ENCODE peak calls at places on chromosomes 13 and 19, in four cellular contexts. One of them, this sample, is unnamed.

GRCh38 chr19:926595-927043 is 784 bp downstream of the ARID3A start:
- DNase-seq in esophagus squamous epithelium: no peak
- DNase-seq in CD4-positive, alpha-beta T cell: no peak
- DNase-seq in colonic mucosa: peak; percentile 70
- DNase-seq in this sample: peak; percentile 39

GRCh38 chr13:95643814-95644598 is 500 bp downstream of the DZIP1 start:
- DNase-seq in colonic mucosa: no peak
- DNase-seq in esophagus squamous epithelium: no peak
- DNase-seq in CD4-positive, alpha-beta T cell: no peak
- DNase-seq in this sample: peak; percentile 27

GRCh38 chr19:15253076-15253475 is 20.8 kb upstream of the EPHX3 start:
- DNase-seq in CD4-positive, alpha-beta T cell: no peak
- DNase-seq in esophagus squamous epithelium: no peak
- DNase-seq in colonic mucosa: no peak
- DNase-seq in this sample: no peak

GRCh38 chr19:8571006-8571411 is 6.2 kb downstream of the MYO1F start:
- DNase-seq in colonic mucosa: peak; percentile 38
- DNase-seq in esophagus squamous epithelium: no peak
- DNase-seq in CD4-positive, alpha-beta T cell: peak; percentile 62
- DNase-seq in this sample: no peak

GRCh38 chr19:7533281-7533819 is 2.2 kb upstream of the PNPLA6 start:
- DNase-seq in esophagus squamous epithelium: no peak
- DNase-seq in colonic mucosa: peak; percentile 76
- DNase-seq in CD4-positive, alpha-beta T cell: no peak
- DNase-seq in this sample: no peak

GRCh38 chr19:41205995-41206394 is 13.0 kb downstream of the CYP2S1 start:
- DNase-seq in CD4-positive, alpha-beta T cell: no peak
- DNase-seq in colonic mucosa: no peak
- DNase-seq in esophagus squamous epithelium: no peak
- DNase-seq in this sample: no peak

GRCh38 chr13:46160474-46161066 is 21.4 kb downstream of the LCP1 start:
- DNase-seq in esophagus squamous epithelium: no peak
- DNase-seq in CD4-positive, alpha-beta T cell: peak; percentile 23
- DNase-seq in colonic mucosa: no peak
- DNase-seq in this sample: peak; percentile 50

GRCh38 chr19:13211426-13212308 is 61.5 kb downstream of the IER2 start:
- DNase-seq in colonic mucosa: no peak
- DNase-seq in esophagus squamous epithelium: no peak
- DNase-seq in CD4-positive, alpha-beta T cell: no peak
- DNase-seq in this sample: no peak

GRCh38 chr19:518292-519231 is 11.3 kb downstream of the TPGS1 start:
- DNase-seq in colonic mucosa: no peak
- DNase-seq in CD4-positive, alpha-beta T cell: peak; percentile 65
- DNase-seq in esophagus squamous epithelium: no peak
- DNase-seq in this sample: no peak

GRCh38 chr13:76882431-76882830 is 3.8 kb downstream of the KCTD12 start:
- DNase-seq in colonic mucosa: no peak
- DNase-seq in CD4-positive, alpha-beta T cell: no peak
- DNase-seq in esophagus squamous epithelium: no peak
- DNase-seq in this sample: no peak

GRCh38 chr19:10019246-10019645 is 6.0 kb downstream of the RDH8 start:
- DNase-seq in CD4-positive, alpha-beta T cell: no peak
- DNase-seq in esophagus squamous epithelium: no peak
- DNase-seq in colonic mucosa: no peak
- DNase-seq in this sample: no peak

GRCh38 chr13:77033717-77034302 is 6.9 kb upstream of the FBXL3 start:
- DNase-seq in esophagus squamous epithelium: no peak
- DNase-seq in colonic mucosa: no peak
- DNase-seq in CD4-positive, alpha-beta T cell: no peak
- DNase-seq in this sample: peak; percentile 15

GRCh38 chr19:43726736-43727592 is 11.1 kb downstream of the IRGC start:
- DNase-seq in esophagus squamous epithelium: no peak
- DNase-seq in colonic mucosa: no peak
- DNase-seq in CD4-positive, alpha-beta T cell: no peak
- DNase-seq in this sample: no peak

DNA sequence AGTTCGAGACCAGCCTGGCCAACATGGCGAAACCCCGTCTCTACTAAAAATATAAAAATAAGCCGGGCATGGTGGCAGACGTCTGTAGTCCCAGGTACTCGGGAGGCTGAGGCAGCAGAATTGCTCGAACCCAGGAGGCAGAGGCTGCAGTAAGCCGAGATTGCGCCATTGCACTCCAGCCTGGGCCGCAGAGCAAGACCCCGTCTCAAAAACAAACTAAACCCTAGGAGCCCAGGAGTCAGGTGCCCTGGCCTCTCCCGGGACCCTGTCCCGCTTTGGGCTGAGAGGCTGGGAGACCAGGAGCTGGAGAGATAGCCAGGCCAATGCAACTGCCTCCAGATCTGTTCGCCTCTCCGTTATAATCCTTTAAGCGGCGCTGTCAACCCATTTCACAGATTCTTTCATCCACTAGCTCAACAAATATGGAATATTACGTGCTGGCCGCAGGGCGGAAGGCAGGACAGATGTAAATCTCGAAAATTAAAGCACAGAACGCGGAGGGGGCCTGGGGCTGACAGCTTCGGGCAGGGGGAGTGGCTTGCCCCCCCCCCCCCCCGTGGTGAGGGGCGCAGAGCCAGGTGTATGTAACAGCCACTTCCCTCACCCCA is 5.3 kb upstream of the MYBPC2 start:
- DNase-seq in esophagus squamous epithelium: no peak
- DNase-seq in CD4-positive, alpha-beta T cell: no peak
- DNase-seq in colonic mucosa: no peak
- DNase-seq in this sample: no peak
- H3K27ac ChIP-seq in esophagus squamous epithelium: peak overlapping the region; percentile 50
- H3K27ac ChIP-seq in CD4-positive, alpha-beta T cell: no peak overlapping the region
- H3K27ac ChIP-seq in colonic mucosa: no peak overlapping the region
- H3K27ac ChIP-seq in this sample: no peak overlapping the region

DNA sequence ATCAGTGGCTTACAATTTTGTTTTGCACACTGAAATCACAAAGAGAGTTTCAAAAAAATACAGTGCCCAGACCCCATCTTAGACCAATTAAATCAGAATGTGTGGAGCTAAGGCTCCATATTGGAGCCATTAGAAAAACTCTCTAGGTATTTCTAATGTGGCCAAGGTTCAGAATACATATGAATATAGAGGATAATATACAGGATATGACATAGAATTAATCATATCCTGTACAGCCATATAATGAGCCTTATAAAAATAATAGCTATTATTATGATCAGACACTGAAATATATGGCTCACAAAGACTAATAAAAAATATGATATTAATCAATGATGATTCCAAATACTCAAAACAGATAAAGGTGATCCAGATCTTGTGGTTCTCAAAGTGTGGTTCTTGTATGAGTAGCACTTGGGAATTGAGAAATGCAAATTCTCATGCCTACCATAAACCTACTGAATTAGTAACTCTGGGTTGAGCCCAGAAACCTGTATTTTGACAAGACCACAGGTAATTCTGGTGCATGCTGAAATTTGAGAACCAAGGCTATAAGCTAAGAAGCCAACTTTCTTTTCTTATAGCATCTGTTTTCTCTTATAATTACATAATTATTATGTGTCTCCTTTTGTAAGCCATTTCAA is 408.0 kb downstream of the DIAPH3 start:
- DNase-seq in CD4-positive, alpha-beta T cell: no peak
- DNase-seq in esophagus squamous epithelium: no peak
- DNase-seq in colonic mucosa: no peak
- DNase-seq in this sample: peak; percentile 20
- H3K27ac ChIP-seq in CD4-positive, alpha-beta T cell: no peak overlapping the region
- H3K27ac ChIP-seq in esophagus squamous epithelium: no peak overlapping the region
- H3K27ac ChIP-seq in colonic mucosa: no peak overlapping the region
- H3K27ac ChIP-seq in this sample: no peak overlapping the region

DNA sequence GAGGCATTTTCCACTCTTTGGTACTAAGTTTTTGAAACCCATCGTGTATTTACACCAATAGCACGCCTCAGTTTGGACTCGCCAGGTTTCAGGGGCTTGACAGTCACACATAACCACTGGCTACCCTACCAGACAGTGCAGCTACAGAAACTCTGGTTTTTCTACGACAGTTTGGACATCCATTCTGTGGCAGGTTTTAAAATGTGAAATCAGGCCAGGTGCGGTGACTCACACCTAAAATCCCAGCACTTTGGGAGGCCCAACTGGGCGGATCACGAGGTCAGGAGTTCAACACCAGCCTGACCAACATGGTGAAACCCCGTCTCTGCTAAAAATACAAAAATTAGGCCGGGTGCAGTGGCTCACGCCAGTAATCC is 13.2 kb downstream of the KDELR1 start:
- DNase-seq in colonic mucosa: no peak
- DNase-seq in esophagus squamous epithelium: no peak
- DNase-seq in CD4-positive, alpha-beta T cell: no peak
- DNase-seq in this sample: no peak
- H3K27ac ChIP-seq in colonic mucosa: no peak overlapping the region
- H3K27ac ChIP-seq in esophagus squamous epithelium: no peak overlapping the region
- H3K27ac ChIP-seq in CD4-positive, alpha-beta T cell: no peak overlapping the region
- H3K27ac ChIP-seq in this sample: peak overlapping the region; percentile 57

DNA sequence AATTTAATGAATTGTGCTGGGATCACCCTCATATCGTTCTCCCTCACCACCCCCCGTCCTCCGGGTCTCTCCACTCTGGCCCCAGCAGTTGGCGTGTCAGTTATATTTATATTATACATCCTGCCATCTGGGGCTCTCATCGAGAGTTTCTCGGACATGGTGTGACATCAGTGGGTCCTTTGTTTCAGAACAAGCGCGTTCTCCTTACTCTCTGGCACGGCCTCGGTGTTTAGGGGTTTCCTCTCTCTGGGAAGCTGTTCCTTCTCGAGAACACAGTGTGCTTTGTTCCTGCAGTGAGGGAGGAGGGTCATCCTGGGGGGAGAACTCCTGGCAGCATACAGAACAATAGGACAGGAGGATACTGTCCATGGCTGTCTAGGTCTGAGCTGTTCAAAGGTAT is 9.8 kb upstream of the MCF2L start:
- DNase-seq in esophagus squamous epithelium: no peak
- DNase-seq in CD4-positive, alpha-beta T cell: no peak
- DNase-seq in colonic mucosa: no peak
- DNase-seq in this sample: no peak
- H3K27ac ChIP-seq in esophagus squamous epithelium: peak overlapping the region; percentile 75
- H3K27ac ChIP-seq in CD4-positive, alpha-beta T cell: no peak overlapping the region
- H3K27ac ChIP-seq in colonic mucosa: no peak overlapping the region
- H3K27ac ChIP-seq in this sample: no peak overlapping the region

GRCh38 chr13:110314516-110315245 is 7.6 kb downstream of the COL4A2 start:
- DNase-seq in esophagus squamous epithelium: no peak
- DNase-seq in CD4-positive, alpha-beta T cell: no peak
- DNase-seq in colonic mucosa: no peak
- DNase-seq in this sample: no peak
- H3K27ac ChIP-seq in esophagus squamous epithelium: peak overlapping the region; percentile 55
- H3K27ac ChIP-seq in CD4-positive, alpha-beta T cell: no peak overlapping the region
- H3K27ac ChIP-seq in colonic mucosa: no peak overlapping the region
- H3K27ac ChIP-seq in this sample: peak overlapping the region; percentile 62

DNA sequence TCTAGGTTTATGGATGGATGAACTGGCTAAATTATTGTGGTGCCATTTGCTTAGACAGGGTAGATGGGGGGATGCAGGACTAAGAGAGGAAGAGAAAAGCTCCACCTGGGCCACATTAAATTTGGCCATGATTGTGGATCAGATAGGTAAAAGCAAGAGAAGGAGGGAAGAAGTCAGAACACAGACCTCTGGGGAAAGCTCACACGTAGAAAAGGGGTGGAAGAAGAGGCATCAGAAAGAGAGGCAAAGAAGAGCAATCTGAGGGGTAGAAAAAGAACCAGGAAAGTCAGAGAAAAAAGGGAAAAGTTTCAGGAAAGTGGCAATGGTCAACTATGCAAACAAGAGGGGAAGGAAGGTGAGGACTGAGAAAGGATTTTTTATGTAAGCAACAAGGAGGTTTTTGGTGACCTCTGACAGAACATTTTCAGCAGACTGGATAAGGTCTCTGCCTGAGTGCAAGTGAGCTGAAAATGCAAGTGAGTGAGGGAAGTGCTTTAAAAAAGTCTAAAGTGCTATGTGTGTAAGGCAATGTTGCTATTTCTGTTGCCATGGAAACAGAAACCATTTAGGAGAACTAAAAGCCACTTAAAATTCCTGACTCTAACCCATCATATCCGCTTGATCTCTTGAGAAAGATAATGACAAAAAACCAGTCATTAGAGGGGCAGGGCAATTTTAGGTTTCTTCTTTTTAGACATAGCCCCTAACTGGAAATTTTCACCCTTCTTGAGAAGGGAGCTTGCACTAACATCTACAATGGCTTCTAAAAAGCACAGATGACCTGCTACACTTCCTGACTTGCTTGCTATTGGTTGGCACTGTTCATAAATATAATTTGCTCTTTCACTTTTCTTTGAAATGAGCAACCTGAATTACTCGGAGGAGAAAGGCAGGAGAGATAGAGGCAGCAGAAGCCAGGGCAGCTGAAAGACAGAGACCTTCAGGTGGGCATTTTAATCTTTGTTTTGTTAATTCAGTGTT is at the start of gene CYSLTR2:
- DNase-seq in CD4-positive, alpha-beta T cell: no peak
- DNase-seq in colonic mucosa: no peak
- DNase-seq in esophagus squamous epithelium: no peak
- DNase-seq in this sample: no peak
- H3K27ac ChIP-seq in CD4-positive, alpha-beta T cell: peak within 1 kb of the TSS; percentile 75
- H3K27ac ChIP-seq in colonic mucosa: peak within 1 kb of the TSS; percentile 7
- H3K27ac ChIP-seq in esophagus squamous epithelium: peak within 1 kb of the TSS; percentile 18
- H3K27ac ChIP-seq in this sample: no peak within 1 kb of the TSS

DNA sequence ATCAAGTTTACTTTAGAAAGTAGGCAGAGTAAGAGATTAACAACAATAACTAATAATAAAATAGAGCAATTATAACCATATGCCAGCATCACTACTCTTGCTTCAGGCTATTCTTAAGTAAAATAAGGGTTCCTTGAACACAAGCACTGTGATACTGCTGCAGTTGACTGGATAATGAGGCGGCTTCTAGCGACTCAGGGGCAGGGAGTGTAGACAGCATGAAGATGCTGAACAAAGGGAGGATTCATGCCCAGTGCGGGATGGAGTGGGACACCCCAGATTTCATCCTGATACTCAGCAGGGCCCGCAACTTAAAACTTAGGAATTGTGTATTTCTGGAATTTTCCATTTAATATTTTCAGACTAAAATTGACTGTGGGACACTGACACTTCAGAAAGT is 127.4 kb downstream of the B3GLCT start:
- DNase-seq in esophagus squamous epithelium: no peak
- DNase-seq in CD4-positive, alpha-beta T cell: no peak
- DNase-seq in colonic mucosa: no peak
- DNase-seq in this sample: no peak
- H3K27ac ChIP-seq in esophagus squamous epithelium: no peak overlapping the region
- H3K27ac ChIP-seq in CD4-positive, alpha-beta T cell: no peak overlapping the region
- H3K27ac ChIP-seq in colonic mucosa: no peak overlapping the region
- H3K27ac ChIP-seq in this sample: no peak overlapping the region